ENCODE peak calls at places on chromosomes 1 and 21, in six cellular contexts. V is keratinocyte; I is activated T-helper 1 cell treated with anti-CD3 and anti-CD28 coated beads, Interleukin-2, amount 50 U/mL, for 16 hours; H is SHP77 treated with DMSO at 0.1 percent for 48 hours; Q is stimulated activated naive CD4-positive, alpha-beta T cell treated with Interleukin-2 at 50 U/mL for 16 hours; Z is GM12865. A is an unnamed sample.

GRCh38 chr1:165841582-165842362 is 14.4 kb downstream of the UCK2 start:
- DNase-seq in V (no peak), I (no peak), H (no peak), Q (no peak), Z (peak), A (no peak)

GRCh38 chr1:111192643-111193519 is 7.6 kb downstream of the DENND2D start:
- DNase-seq in V (no peak), I (no peak), H (no peak), Q (no peak), Z (peak), A (peak)

GRCh38 chr1:178752891-178753290 is 27.8 kb downstream of the RALGPS2 start:
- DNase-seq in V (no peak), I (no peak), H (no peak), Q (no peak), Z (no peak), A (no peak)

GRCh38 chr1:111867868-111868440 is 112.3 kb downstream of the DDX20 start:
- DNase-seq in V (no peak), I (no peak), H (no peak), Q (no peak), Z (no peak), A (no peak)

GRCh38 chr21:44006017-44006624 is 6.0 kb upstream of the TRAPPC10 start:
- DNase-seq in V (no peak), I (no peak), H (no peak), Q (no peak), Z (no peak), A (no peak)

GRCh38 chr21:43340491-43341348 is 86.2 kb downstream of the SIK1 start:
- DNase-seq in V (peak), I (no peak), H (no peak), Q (no peak), Z (no peak), A (no peak)

GRCh38 chr1:110602466-110602865 is 3.7 kb downstream of the KCNA2 start:
- DNase-seq in V (no peak), I (no peak), H (no peak), Q (no peak), Z (no peak), A (no peak)

GRCh38 chr1:156805766-156806511 is 10.7 kb downstream of the SH2D2A start:
- DNase-seq in V (no peak), I (no peak), H (no peak), Q (no peak), Z (no peak), A (no peak)

GRCh38 chr1:244280859-244281258 is 170.8 kb downstream of the ADSS2 start:
- DNase-seq in V (no peak), I (no peak), H (no peak), Q (no peak), Z (no peak), A (no peak)

GRCh38 chr21:36169465-36170128 is 13.0 kb downstream of the DOP1B start:
- DNase-seq in V (no peak), I (no peak), H (no peak), Q (no peak), Z (no peak), A (no peak)

GRCh38 chr1:40653851-40654537 is 11.5 kb downstream of the RIMS3 start:
- DNase-seq in V (no peak), I (no peak), H (no peak), Q (no peak), Z (no peak), A (no peak)

GRCh38 chr1:56120021-56120420 is 459.3 kb downstream of the PLPP3 start:
- DNase-seq in V (no peak), I (no peak), H (no peak), Q (no peak), Z (no peak), A (no peak)

GRCh38 chr1:188367669-188368068 is 1538.9 kb downstream of the PLA2G4A start:
- DNase-seq in V (no peak), I (no peak), H (no peak), Q (no peak), Z (no peak), A (no peak)

GRCh38 chr1:5864256-5864655 is 128.0 kb downstream of the NPHP4 start:
- DNase-seq in V (no peak), I (no peak), H (no peak), Q (no peak), Z (no peak), A (no peak)

GRCh38 chr1:162990665-162991064 is 78.5 kb upstream of the RGS4 start:
- DNase-seq in V (no peak), I (no peak), H (no peak), Q (no peak), Z (no peak), A (no peak)

GRCh38 chr1:223390618-223391017 is 2.6 kb upstream of the CCDC185 start:
- DNase-seq in V (no peak), I (no peak), H (no peak), Q (no peak), Z (no peak), A (no peak)

GRCh38 chr1:24635195-24635843 is 7.8 kb upstream of the SRRM1 start:
- DNase-seq in V (no peak), I (no peak), H (peak), Q (no peak), Z (peak), A (peak)

GRCh38 chr1:110554871-110555801 is 36.2 kb upstream of the KCNA10 start:
- DNase-seq in V (no peak), I (peak), H (no peak), Q (peak), Z (peak), A (peak)

GRCh38 chr21:46208761-46209721 is 19.5 kb downstream of the LSS start:
- DNase-seq in V (no peak), I (no peak), H (no peak), Q (no peak), Z (no peak), A (no peak)

GRCh38 chr1:227898502-227899140 is 49.1 kb downstream of the WNT9A start:
- DNase-seq in V (no peak), I (no peak), H (no peak), Q (no peak), Z (no peak), A (no peak)

GRCh38 chr1:166083887-166084286 is 82.9 kb downstream of the FAM78B start:
- DNase-seq in V (no peak), I (no peak), H (no peak), Q (no peak), Z (peak), A (no peak)

GRCh38 chr1:21650400-21650799 is 18.8 kb downstream of the RAP1GAP start:
- DNase-seq in V (no peak), I (no peak), H (no peak), Q (no peak), Z (no peak), A (no peak)

GRCh38 chr1:159960721-159961381 is 6.8 kb upstream of the SLAMF9 start:
- DNase-seq in V (peak), I (no peak), H (no peak), Q (no peak), Z (no peak), A (no peak)

GRCh38 chr1:12191242-12192032 is 24.6 kb downstream of the TNFRSF1B start:
- DNase-seq in V (no peak), I (no peak), H (no peak), Q (no peak), Z (no peak), A (peak)

GRCh38 chr21:42047821-42048613 is 23.1 kb upstream of the UMODL1 start:
- DNase-seq in V (no peak), I (no peak), H (peak), Q (no peak), Z (no peak), A (peak)

GRCh38 chr21:45590246-45590725 is 48.0 kb upstream of the SLC19A1 start:
- DNase-seq in V (no peak), I (peak), H (no peak), Q (peak), Z (peak), A (no peak)

GRCh38 chr1:30888391-30888790 is 20.2 kb downstream of the SDC3 start:
- DNase-seq in V (no peak), I (no peak), H (no peak), Q (no peak), Z (no peak), A (no peak)

GRCh38 chr21:45950740-45951515 is 30.6 kb upstream of the COL6A1 start:
- DNase-seq in V (no peak), I (no peak), H (no peak), Q (no peak), Z (no peak), A (no peak)

GRCh38 chr1:31985430-31985829 is 28.2 kb upstream of the KHDRBS1 start:
- DNase-seq in V (no peak), I (no peak), H (no peak), Q (no peak), Z (peak), A (no peak)

A was measured in putamen.